ENCODE peak calls at places on chromosomes 12 and 14, in seven cellular contexts. S, B, N, R, X, T and Q are unnamed samples.

GRCh38 chr12:77190022-77190421 is 124.7 kb upstream of the E2F7 start:
- DNase-seq in T (no peak), S (no peak), N (no peak), X (no peak), R (no peak), B (no peak), Q (no peak)

GRCh38 chr12:31275491-31275890 is 50.5 kb downstream of the SINHCAF start:
- DNase-seq in N (no peak), T (no peak), S (no peak), X (no peak), R (no peak), B (no peak), Q (no peak)

GRCh38 chr12:48105867-48106563 is at the start of gene SENP1:
- DNase-seq in T (peak; percentile 83), B (peak; percentile 85), X (peak; percentile 80), S (peak; percentile 77), N (peak; percentile 87), R (peak; percentile 97), Q (peak; percentile 88)

GRCh38 chr14:67133595-67134441 is 55.4 kb upstream of the GARIN2 start:
- DNase-seq in X (no peak), T (no peak), R (no peak), N (no peak), S (no peak), B (no peak), Q (no peak)

GRCh38 chr12:76871082-76871481 is 7.7 kb downstream of the CSRP2 start:
- DNase-seq in T (no peak), S (no peak), N (no peak), B (no peak), X (no peak), R (no peak), Q (no peak)

GRCh38 chr12:131275824-131276223 is 322.1 kb downstream of the ADGRD1 start:
- DNase-seq in R (no peak), X (no peak), N (no peak), T (no peak), S (no peak), B (no peak), Q (no peak)

GRCh38 chr12:96196781-96197180 is 2.6 kb downstream of the ELK3 start:
- DNase-seq in X (no peak), B (peak; percentile 70), N (no peak), R (no peak), T (no peak), S (no peak), Q (no peak)

GRCh38 chr12:108798551-108799221 is 58.7 kb downstream of the SSH1 start:
- DNase-seq in R (no peak), S (no peak), N (peak; percentile 68), X (no peak), B (no peak), T (no peak), Q (peak; percentile 70)

GRCh38 chr14:104103061-104104005 is 17.8 kb downstream of the ASPG start:
- DNase-seq in N (no peak), R (peak; percentile 86), S (no peak), T (no peak), X (no peak), B (no peak), Q (no peak)

GRCh38 chr12:25962932-25963525 is 4.5 kb downstream of the RASSF8 start:
- DNase-seq in S (no peak), R (no peak), N (no peak), B (no peak), T (no peak), X (no peak), Q (no peak)

GRCh38 chr14:68931063-68931462 is 48.0 kb downstream of the ACTN1 start:
- DNase-seq in R (no peak), S (no peak), T (no peak), N (no peak), B (no peak), X (no peak), Q (no peak)

GRCh38 chr14:37594916-37595808 is at the start of the genes FOXA1 and TTC6:
- DNase-seq in R (no peak), S (no peak), T (peak; percentile 63), B (peak; percentile 91), N (no peak), X (no peak), Q (no peak)

GRCh38 chr14:67729072-67729561 is 27.4 kb downstream of the RDH12 start:
- DNase-seq in B (no peak), T (no peak), S (no peak), X (no peak), N (no peak), R (no peak), Q (no peak)

GRCh38 chr12:63151061-63151897 is at the start of gene AVPR1A:
- DNase-seq in R (peak; percentile 84), T (peak; percentile 62), S (no peak), B (no peak), X (no peak), N (no peak), Q (no peak)

GRCh38 chr12:52043386-52044212 is 7.6 kb upstream of the NR4A1 start:
- DNase-seq in X (no peak), N (no peak), T (no peak), S (no peak), B (no peak), R (peak; percentile 87), Q (no peak)

GRCh38 chr12:122975790-122976647 is 975 bp downstream of the OGFOD2 start:
- DNase-seq in S (no peak), X (no peak), N (no peak), R (no peak), B (no peak), T (no peak), Q (no peak)

GRCh38 chr12:93541578-93542217 is 30.8 kb upstream of the SOCS2 start:
- DNase-seq in S (no peak), T (no peak), B (no peak), R (no peak), X (no peak), N (no peak), Q (no peak)

GRCh38 chr12:111841236-111841749 is 735 bp upstream of the MAPKAPK5 start:
- DNase-seq in N (no peak), X (no peak), S (no peak), R (no peak), B (peak; percentile 11), T (no peak), Q (no peak)

GRCh38 chr14:93113678-93114067 is 2.1 kb downstream of the ITPK1 start:
- DNase-seq in S (no peak), R (no peak), X (no peak), N (no peak), B (no peak), T (no peak), Q (peak; percentile 24)

GRCh38 chr14:105147701-105148603 is 20.6 kb downstream of the JAG2 start:
- DNase-seq in T (no peak), S (no peak), R (no peak), B (no peak), X (no peak), N (no peak), Q (no peak)

GRCh38 chr12:106296179-106296877 is 6.2 kb upstream of the TCP11L2 start:
- DNase-seq in R (no peak), B (peak; percentile 98), S (no peak), X (no peak), T (no peak), N (no peak), Q (no peak)

GRCh38 chr14:102775855-102776760 is 1.1 kb upstream of the TRAF3 start:
- DNase-seq in B (peak; percentile 61), X (no peak), T (no peak), R (no peak), S (no peak), N (peak; percentile 65), Q (peak; percentile 23)

GRCh38 chr14:94288610-94289465 is 4.2 kb downstream of the SERPINA10 start:
- DNase-seq in N (no peak), T (no peak), S (no peak), X (no peak), R (no peak), B (no peak), Q (no peak)

GRCh38 chr12:116759783-116760581 is 21.9 kb downstream of the RNFT2 start:
- DNase-seq in X (no peak), S (no peak), R (no peak), T (no peak), N (no peak), B (no peak), Q (no peak)

GRCh38 chr12:64610092-64610659 is at the start of gene RASSF3:
- DNase-seq in X (peak; percentile 76), R (peak; percentile 94), T (peak; percentile 64), B (peak; percentile 71), S (peak; percentile 26), N (peak; percentile 54), Q (no peak)

GRCh38 chr12:91178139-91178561 is 4.5 kb downstream of the DCN start:
- DNase-seq in N (peak; percentile 49), T (peak; percentile 3), B (peak; percentile 44), S (no peak), X (no peak), R (no peak), Q (peak; percentile 14)